ENCODE peak calls at places on chromosomes 11 and 22, in four cellular contexts. B is lower leg skin, V is body of pancreas, R is pancreas. Q is an unnamed sample.

GRCh38 chr11:130771708-130772107 is 144.6 kb downstream of the SNX19 start:
- DNase-seq in B (no peak), R (no peak), V (no peak), Q (no peak)

GRCh38 chr11:120709808-120710207 is 198.3 kb downstream of the GRIK4 start:
- DNase-seq in R (no peak), B (no peak), V (no peak), Q (no peak)

GRCh38 chr22:40764743-40765441 is 54.3 kb downstream of the SLC25A17 start:
- DNase-seq in R (no peak), V (no peak), B (peak; percentile 42), Q (no peak)

GRCh38 chr11:61068581-61068980 is 33.7 kb upstream of the CD5 start:
- DNase-seq in R (no peak), V (no peak), B (peak; percentile 70), Q (no peak)

GRCh38 chr11:72430743-72431570 is 3.4 kb downstream of the CLPB start:
- DNase-seq in R (peak; percentile 32), V (peak; percentile 36), B (peak; percentile 83), Q (peak; percentile 25)

GRCh38 chr22:42805016-42805997 is 51.8 kb downstream of the ARFGAP3 start:
- DNase-seq in R (peak; percentile 58), B (peak; percentile 83), V (peak; percentile 54), Q (no peak)

GRCh38 chr11:20192641-20193040 is 32.4 kb upstream of the DBX1 start:
- DNase-seq in V (no peak), R (no peak), B (no peak), Q (no peak)

GRCh38 chr11:129740125-129740719 is 75.4 kb upstream of the TMEM45B start:
- DNase-seq in V (no peak), R (no peak), B (no peak), Q (no peak)

GRCh38 chr11:77345621-77346020 is 44.1 kb upstream of the GDPD4 start:
- DNase-seq in B (no peak), R (no peak), V (no peak), Q (no peak)

GRCh38 chr11:86370922-86371614 is 3.6 kb upstream of the CCDC81 start:
- DNase-seq in R (no peak), B (no peak), V (no peak), Q (no peak)

GRCh38 chr11:104968365-104968855 is at the start of gene CASP4:
- DNase-seq in R (peak; percentile 19), V (peak; percentile 18), B (no peak), Q (no peak)

GRCh38 chr22:24105661-24106060 is 75.6 kb upstream of the SUSD2 start:
- DNase-seq in R (no peak), V (no peak), B (no peak), Q (no peak)

GRCh38 chr22:25362215-25362882 is 142.9 kb downstream of the CRYBB2 start:
- DNase-seq in R (peak; percentile 63), B (no peak), V (peak; percentile 64), Q (peak; percentile 87)

GRCh38 chr11:95379460-95379859 is 148.5 kb upstream of the SESN3 start:
- DNase-seq in V (no peak), R (no peak), B (no peak), Q (no peak)

GRCh38 chr11:68002943-68003845 is 703 bp downstream of the UNC93B1 start:
- DNase-seq in R (peak; percentile 61), V (peak; percentile 67), B (no peak), Q (peak; percentile 55)

GRCh38 chr11:14542384-14542783 is 22.2 kb upstream of the PSMA1 start:
- DNase-seq in R (no peak), B (no peak), V (no peak), Q (no peak)

GRCh38 chr11:60905047-60905446 is 1.3 kb downstream of the PRPF19 start:
- DNase-seq in V (no peak), B (no peak), R (no peak), Q (no peak)

GRCh38 chr11:128508785-128509518 is 78.4 kb downstream of the ETS1 start:
- DNase-seq in B (no peak), R (no peak), V (no peak), Q (no peak)

GRCh38 chr11:16359369-16359768 is 3.0 kb upstream of the SOX6 start:
- DNase-seq in R (no peak), B (no peak), V (no peak), Q (no peak)

GRCh38 chr11:69866648-69867047 is 47.4 kb upstream of the FGF3 start:
- DNase-seq in V (no peak), B (peak; percentile 43), R (no peak), Q (no peak)

GRCh38 chr11:3138178-3139085 is 26.7 kb downstream of the OSBPL5 start:
- DNase-seq in V (no peak), B (no peak), R (no peak), Q (peak; percentile 10)

GRCh38 chr11:75265851-75266531 is 25.4 kb downstream of the TPBGL start:
- DNase-seq in R (no peak), V (no peak), B (peak; percentile 78), Q (no peak)

GRCh38 chr11:123251656-123252344 is 56.8 kb upstream of the CLMP start:
- DNase-seq in V (peak; percentile 20), B (no peak), R (no peak), Q (no peak)

GRCh38 chr11:117616979-117617378 is 180.0 kb downstream of the DSCAML1 start:
- DNase-seq in B (no peak), V (no peak), R (no peak), Q (no peak)

GRCh38 chr22:27246558-27246957 is 555.0 kb downstream of the MN1 start:
- DNase-seq in B (no peak), R (no peak), V (no peak), Q (no peak)

GRCh38 chr22:27242474-27242873 is 559.1 kb downstream of the MN1 start:
- DNase-seq in B (no peak), V (no peak), R (no peak), Q (no peak)

GRCh38 chr22:27244328-27244727 is 557.2 kb downstream of the MN1 start:
- DNase-seq in B (no peak), V (no peak), R (no peak), Q (no peak)

GRCh38 chr22:27242917-27243589 is 558.5 kb downstream of the MN1 start:
- DNase-seq in V (peak; percentile 60), B (no peak), R (peak; percentile 64), Q (no peak)

GRCh38 chr22:27245056-27245455 is 556.5 kb downstream of the MN1 start:
- DNase-seq in B (no peak), R (no peak), V (no peak), Q (peak; percentile 56)
- TF ChIP-seq CTCF in B (no peak), R (no peak), V (no peak), Q (no peak)

DNA sequence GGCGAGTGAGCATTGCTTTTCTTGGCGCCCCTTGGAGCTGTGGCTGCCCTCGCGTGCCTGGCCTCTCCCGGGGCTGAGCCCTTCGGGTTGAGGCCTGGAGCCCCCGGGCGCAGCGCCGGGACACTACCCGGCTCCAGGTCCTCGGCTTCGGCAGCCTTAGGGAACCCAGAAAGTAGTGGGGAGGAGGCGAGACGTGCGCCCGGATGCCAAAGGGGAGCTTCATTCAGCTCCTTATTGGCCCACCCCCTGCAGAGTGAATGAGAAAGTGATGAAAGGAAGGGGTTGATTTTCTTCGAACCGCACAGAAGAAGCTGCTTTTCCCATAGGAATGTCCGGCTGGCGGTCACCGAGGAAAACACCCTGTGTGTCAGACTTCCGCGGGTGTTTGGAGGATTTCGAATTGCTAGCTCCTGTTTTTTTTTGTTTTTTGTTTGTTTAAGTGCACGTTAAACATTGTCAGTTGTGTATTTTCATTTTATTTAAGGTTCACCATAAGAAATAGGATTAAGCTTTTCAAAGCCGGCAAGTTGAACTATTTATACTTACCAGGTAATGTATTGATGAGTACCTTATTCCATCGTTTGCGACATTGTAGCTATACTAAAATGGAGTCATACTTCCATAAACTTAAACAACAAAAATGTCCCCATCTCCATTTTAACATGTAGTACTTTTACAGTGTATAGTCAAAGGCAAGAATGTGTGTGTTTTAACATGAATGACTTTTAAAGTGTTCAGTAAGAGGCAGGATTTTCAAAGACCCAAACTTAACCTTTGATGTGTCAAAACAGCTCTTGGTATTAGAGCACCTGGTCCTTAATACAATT is 860 bp upstream of the EIF4G2 start:
- DNase-seq in B (peak; percentile 90), V (no peak), R (no peak), Q (peak; percentile 54)
- TF ChIP-seq CTCF in B (no peak), V (no peak), R (no peak), Q (no peak)

DNA sequence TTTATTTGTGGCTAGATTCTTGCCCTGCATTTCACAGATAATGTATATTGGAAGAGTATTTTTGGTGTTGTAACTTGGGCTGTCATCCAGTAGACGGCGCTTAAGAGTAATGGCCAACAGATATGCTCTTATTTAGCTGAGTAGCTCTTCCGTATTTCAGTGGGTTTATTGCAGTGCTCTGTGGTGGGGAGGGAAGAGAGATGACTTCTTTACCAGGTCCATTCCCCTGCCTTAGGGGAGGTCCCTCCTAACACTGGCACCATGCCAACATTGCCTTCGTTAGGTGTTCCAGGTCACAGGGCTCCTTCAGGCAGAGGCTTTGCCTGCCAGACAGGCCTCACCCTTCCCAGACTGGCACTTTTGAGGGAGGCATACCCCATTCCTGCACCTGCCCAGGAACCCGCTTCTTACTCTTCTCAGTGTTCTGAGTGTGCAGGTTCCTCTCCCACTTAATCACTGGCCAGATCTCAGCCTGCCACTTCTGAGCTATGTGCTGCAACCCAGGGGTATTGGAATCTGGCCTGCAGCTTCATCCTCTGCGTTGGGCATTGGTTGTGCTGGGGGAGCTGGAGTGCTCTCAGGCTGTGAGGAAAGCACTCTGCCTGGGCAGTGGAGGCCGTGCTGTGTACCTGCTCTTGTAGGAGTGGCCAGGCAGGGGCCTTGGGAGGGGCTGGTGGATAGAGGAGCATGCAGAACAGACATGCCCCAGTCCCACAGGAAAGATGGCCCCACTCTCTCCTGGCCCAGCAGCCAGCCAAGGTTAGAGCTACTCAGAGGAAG is 29.4 kb upstream of the SLN start:
- DNase-seq in R (peak; percentile 14), B (no peak), V (peak; percentile 15), Q (no peak)
- TF ChIP-seq CTCF in R (no peak), B (no peak), V (peak; percentile 37), Q (peak; percentile 49)

GRCh38 chr11:7485136-7485853 is at the start of gene OLFML1:
- DNase-seq in V (no peak), R (no peak), B (no peak), Q (no peak)

GRCh38 chr11:7487360-7487759 is 2.1 kb downstream of the OLFML1 start:
- DNase-seq in R (no peak), B (no peak), V (no peak), Q (no peak)

GRCh38 chr11:7486731-7487130 is 1.4 kb downstream of the OLFML1 start:
- DNase-seq in R (no peak), V (no peak), B (no peak), Q (no peak)

GRCh38 chr11:7485854-7486425 is 634 bp downstream of the OLFML1 start:
- DNase-seq in V (no peak), B (no peak), R (no peak), Q (no peak)

GRCh38 chr11:7484645-7485044 is 661 bp upstream of the OLFML1 start:
- DNase-seq in V (no peak), R (no peak), B (no peak), Q (no peak)
- TF ChIP-seq CTCF in V (no peak), R (no peak), B (no peak), Q (no peak)

Q was measured in nephron progenitor cell.